ENCODE peak calls at places on chromosomes 7 and 10, in seven cellular contexts. C is Caco-2, A is PC-3, S is kidney epithelial cell, B is ovary, O is AG10803, Y is fibroblast of lung. X is an unnamed sample.

GRCh38 chr7:129610709-129611245 is 743 bp upstream of the NRF1 start:
- DNase-seq in Y (no peak), O (no peak), A (no peak), B (no peak), S (no peak), C (no peak), X (no peak)

GRCh38 chr10:34360984-34361383 is 454.1 kb downstream of the PARD3 start:
- DNase-seq in A (no peak), C (no peak), Y (no peak), S (no peak), B (no peak), O (no peak), X (no peak)

GRCh38 chr10:97647556-97647955 is 7.1 kb downstream of the PI4K2A start:
- DNase-seq in C (no peak), A (peak), O (peak), Y (peak), B (no peak), S (no peak), X (no peak)

GRCh38 chr7:20238754-20239324 is 21.7 kb upstream of the MACC1 start:
- DNase-seq in A (no peak), Y (peak), B (no peak), O (no peak), S (peak), C (no peak), X (no peak)

GRCh38 chr7:141355057-141355456 is 196.2 kb upstream of the AGK start:
- DNase-seq in Y (peak), O (peak), B (no peak), A (peak), C (no peak), S (no peak), X (peak)

GRCh38 chr10:103449208-103450144 is 2.7 kb downstream of the CALHM2 start:
- DNase-seq in B (peak), S (no peak), Y (no peak), C (no peak), O (no peak), A (no peak), X (no peak)

GRCh38 chr10:91700273-91700672 is 67.4 kb upstream of the PPP1R3C start:
- DNase-seq in C (no peak), B (no peak), O (peak), S (no peak), A (peak), Y (peak), X (no peak)

GRCh38 chr10:51176976-51177690 is 102.8 kb downstream of the PRKG1 start:
- DNase-seq in A (peak), S (no peak), Y (peak), C (no peak), O (peak), B (no peak), X (peak)

GRCh38 chr7:131649003-131649541 is 92.6 kb upstream of the PODXL start:
- DNase-seq in A (no peak), C (peak), S (no peak), B (no peak), O (peak), Y (no peak), X (no peak)

GRCh38 chr7:71237945-71238344 is 106.0 kb downstream of the GALNT17 start:
- DNase-seq in C (no peak), B (peak), Y (no peak), A (no peak), S (no peak), O (no peak), X (no peak)

GRCh38 chr7:1961776-1962276 is 270.9 kb downstream of the MAD1L1 start:
- DNase-seq in C (no peak), S (peak), O (peak), A (peak), B (no peak), Y (peak), X (peak)

GRCh38 chr7:55152490-55152889 is 133.7 kb downstream of the EGFR start:
- DNase-seq in Y (no peak), B (no peak), C (no peak), S (no peak), O (no peak), A (no peak), X (no peak)

GRCh38 chr10:51485668-51486067 is 213.7 kb downstream of the CSTF2T start:
- DNase-seq in A (no peak), O (no peak), Y (no peak), B (no peak), S (no peak), C (no peak), X (no peak)

GRCh38 chr10:96038476-96039387 is 4.7 kb upstream of the CCNJ start:
- DNase-seq in O (no peak), B (no peak), S (no peak), Y (no peak), A (no peak), C (no peak), X (no peak)

GRCh38 chr7:141702047-141702567 is at the start of gene DENND11:
- DNase-seq in B (peak), O (peak), A (peak), S (no peak), Y (peak), C (peak), X (no peak)

GRCh38 chr7:123271231-123271630 is 71.5 kb upstream of the SLC13A1 start:
- DNase-seq in C (no peak), S (peak), A (peak), Y (peak), O (no peak), B (no peak), X (no peak)

GRCh38 chr7:118264836-118265235 is 40.3 kb downstream of the ANKRD7 start:
- DNase-seq in A (no peak), S (no peak), C (no peak), Y (no peak), O (no peak), B (no peak), X (no peak)

GRCh38 chr7:152424348-152425108 is 11.3 kb downstream of the KMT2C start:
- DNase-seq in O (no peak), Y (peak), S (no peak), A (no peak), C (no peak), B (no peak), X (no peak)

GRCh38 chr7:100875356-100875751 is 451 bp downstream of the SRRT start:
- DNase-seq in C (peak), A (peak), S (no peak), Y (no peak), O (no peak), B (no peak), X (no peak)

GRCh38 chr7:157479326-157479725 is 142.5 kb downstream of the DNAJB6 start:
- DNase-seq in C (no peak), A (no peak), Y (no peak), O (no peak), S (no peak), B (no peak), X (no peak)

GRCh38 chr7:140609646-140610045 is 31.0 kb downstream of the DENND2A start:
- DNase-seq in O (peak), C (no peak), Y (peak), A (peak), B (no peak), S (no peak), X (peak)

GRCh38 chr7:120989571-120990220 is 1.2 kb downstream of the CPED1 start:
- DNase-seq in S (no peak), O (no peak), A (no peak), C (no peak), B (peak), Y (peak), X (no peak)

GRCh38 chr7:106824458-106824857 is 40.6 kb upstream of the PIK3CG start:
- DNase-seq in O (peak), B (no peak), C (no peak), S (no peak), Y (peak), A (peak), X (no peak)

GRCh38 chr7:38317457-38318037 is 44.1 kb upstream of the TARP start:
- DNase-seq in C (no peak), A (no peak), Y (no peak), S (no peak), O (no peak), B (no peak), X (no peak)

GRCh38 chr7:72161534-72161933 is 250.6 kb downstream of the CALN1 start:
- DNase-seq in B (no peak), Y (no peak), O (no peak), C (no peak), A (no peak), S (no peak), X (no peak)

GRCh38 chr7:16235743-16236142 is 185.6 kb downstream of the CRPPA start:
- DNase-seq in Y (no peak), O (no peak), C (no peak), S (no peak), A (no peak), B (no peak), X (no peak)

GRCh38 chr10:113084031-113084430 is 134.0 kb downstream of the TCF7L2 start:
- DNase-seq in A (no peak), S (no peak), Y (no peak), O (no peak), C (no peak), B (no peak), X (no peak)

GRCh38 chr10:113078282-113078907 is 128.3 kb downstream of the TCF7L2 start:
- DNase-seq in C (no peak), O (no peak), Y (no peak), B (no peak), S (no peak), A (no peak), X (no peak)

GRCh38 chr10:113076949-113077348 is 126.9 kb downstream of the TCF7L2 start:
- DNase-seq in Y (no peak), A (no peak), O (no peak), C (no peak), S (no peak), B (no peak), X (no peak)

GRCh38 chr10:113080621-113081229 is 130.7 kb downstream of the TCF7L2 start:
- DNase-seq in B (no peak), C (no peak), S (no peak), Y (no peak), O (no peak), A (no peak), X (no peak)

GRCh38 chr10:113080061-113080460 is 130.0 kb downstream of the TCF7L2 start:
- DNase-seq in B (no peak), C (no peak), S (no peak), O (peak), Y (no peak), A (no peak), X (no peak)
- H3K4me3 ChIP-seq in B (no peak), C (no peak), S (no peak), O (no peak), Y (no peak), A (no peak), X (no peak)

GRCh38 chr7:105396566-105396965 is 7.8 kb upstream of the SRPK2 start:
- DNase-seq in Y (no peak), B (no peak), O (no peak), C (no peak), A (no peak), S (no peak), X (no peak)

GRCh38 chr7:105402221-105403095 is 13.7 kb upstream of the SRPK2 start:
- DNase-seq in B (no peak), C (no peak), Y (peak), S (no peak), A (no peak), O (no peak), X (no peak)

GRCh38 chr7:105403128-105403527 is 14.4 kb upstream of the SRPK2 start:
- DNase-seq in A (no peak), Y (no peak), O (no peak), S (no peak), B (no peak), C (no peak), X (no peak)

DNA sequence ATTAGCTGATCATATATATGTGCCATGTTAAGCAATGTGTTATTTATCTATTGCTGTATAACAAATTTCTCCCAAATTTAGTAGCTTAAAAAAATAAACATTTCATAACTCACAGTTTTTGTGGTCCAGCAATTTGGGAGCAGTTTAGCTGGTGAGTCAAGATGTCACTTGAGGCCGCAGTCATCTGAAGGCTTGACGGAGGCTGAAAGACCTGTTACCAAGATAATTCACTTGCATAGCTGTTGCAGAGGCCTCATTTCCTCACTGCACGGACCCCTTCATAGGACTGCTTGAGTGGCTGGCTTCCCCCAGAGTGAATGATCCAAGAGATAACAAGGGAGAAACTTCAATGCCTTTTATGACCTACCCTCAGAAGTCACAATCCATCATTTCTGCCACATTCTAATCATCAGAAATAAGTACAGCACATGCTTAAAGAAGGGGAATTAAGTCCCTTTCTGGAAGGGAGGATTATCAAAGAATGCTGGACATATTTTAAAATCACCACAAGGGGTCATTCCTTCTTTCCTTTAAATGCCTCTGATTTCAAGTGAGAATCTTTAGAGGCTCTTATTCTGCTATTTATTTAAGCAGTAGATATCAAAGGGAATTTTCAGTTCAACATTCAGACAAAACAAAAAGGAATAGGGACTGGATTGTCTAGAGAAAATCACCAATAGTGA is 10.5 kb upstream of the SRPK2 start:
- DNase-seq in B (no peak), Y (peak), O (peak), S (no peak), A (peak), C (no peak), X (peak)
- TF ChIP-seq CTCF in B (no peak), Y (peak), O (peak), S (peak), A (peak), C (peak), X (no peak)

GRCh38 chr10:121313119-121313858 is 285.0 kb downstream of the FGFR2 start:
- DNase-seq in O (no peak), Y (no peak), C (peak), B (no peak), S (no peak), A (no peak), X (no peak)

GRCh38 chr10:121312582-121312981 is 285.7 kb downstream of the FGFR2 start:
- DNase-seq in C (no peak), B (no peak), O (no peak), A (no peak), Y (no peak), S (no peak), X (no peak)

GRCh38 chr10:121316432-121316831 is 281.8 kb downstream of the FGFR2 start:
- DNase-seq in S (no peak), Y (no peak), O (no peak), A (no peak), B (no peak), C (no peak), X (no peak)

GRCh38 chr10:121322046-121322445 is 276.2 kb downstream of the FGFR2 start:
- DNase-seq in B (no peak), C (no peak), Y (no peak), O (no peak), A (no peak), S (no peak), X (no peak)

DNA sequence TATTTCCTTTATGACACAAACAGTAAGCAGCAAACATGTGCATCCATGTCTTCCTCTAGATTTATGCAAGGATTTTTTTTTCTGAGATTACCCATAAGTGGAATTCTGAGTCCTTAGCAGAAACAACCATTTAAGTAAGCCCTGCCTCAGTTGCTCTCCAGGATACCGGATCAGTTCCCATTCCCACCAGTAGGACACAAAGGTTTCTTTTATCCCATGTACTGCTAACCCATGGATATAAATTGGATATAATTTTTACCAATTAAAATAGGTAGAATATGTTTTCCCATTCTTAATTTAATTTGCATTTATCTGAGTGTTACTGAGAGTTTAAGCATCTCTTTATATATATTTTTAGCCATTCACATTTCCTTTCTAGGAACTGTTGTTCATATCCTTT is 280.9 kb downstream of the FGFR2 start:
- DNase-seq in A (no peak), O (no peak), C (no peak), B (no peak), S (no peak), Y (no peak), X (no peak)
- H3K4me3 ChIP-seq in A (no peak), O (no peak), C (no peak), B (no peak), S (no peak), Y (no peak), X (no peak)

GRCh38 chr10:4250497-4250887 is 465.5 kb upstream of the KLF6 start:
- DNase-seq in O (no peak), A (no peak), C (no peak), S (no peak), Y (no peak), B (no peak), X (no peak)

GRCh38 chr10:4249841-4250496 is 465.0 kb upstream of the KLF6 start:
- DNase-seq in S (no peak), C (no peak), B (no peak), O (no peak), A (peak), Y (no peak), X (no peak)

GRCh38 chr10:4243651-4244050 is 458.6 kb upstream of the KLF6 start:
- DNase-seq in C (no peak), S (peak), Y (peak), B (no peak), A (peak), O (peak), X (peak)

GRCh38 chr10:4246881-4247358 is 461.9 kb upstream of the KLF6 start:
- DNase-seq in S (no peak), Y (peak), B (no peak), O (peak), C (no peak), A (peak), X (peak)

GRCh38 chr10:4247379-4247778 is 462.4 kb upstream of the KLF6 start:
- DNase-seq in S (no peak), Y (no peak), O (no peak), C (no peak), B (no peak), A (no peak), X (no peak)
- TF ChIP-seq CTCF in S (no peak), Y (no peak), O (no peak), C (no peak), B (no peak), A (no peak), X (no peak)

DNA sequence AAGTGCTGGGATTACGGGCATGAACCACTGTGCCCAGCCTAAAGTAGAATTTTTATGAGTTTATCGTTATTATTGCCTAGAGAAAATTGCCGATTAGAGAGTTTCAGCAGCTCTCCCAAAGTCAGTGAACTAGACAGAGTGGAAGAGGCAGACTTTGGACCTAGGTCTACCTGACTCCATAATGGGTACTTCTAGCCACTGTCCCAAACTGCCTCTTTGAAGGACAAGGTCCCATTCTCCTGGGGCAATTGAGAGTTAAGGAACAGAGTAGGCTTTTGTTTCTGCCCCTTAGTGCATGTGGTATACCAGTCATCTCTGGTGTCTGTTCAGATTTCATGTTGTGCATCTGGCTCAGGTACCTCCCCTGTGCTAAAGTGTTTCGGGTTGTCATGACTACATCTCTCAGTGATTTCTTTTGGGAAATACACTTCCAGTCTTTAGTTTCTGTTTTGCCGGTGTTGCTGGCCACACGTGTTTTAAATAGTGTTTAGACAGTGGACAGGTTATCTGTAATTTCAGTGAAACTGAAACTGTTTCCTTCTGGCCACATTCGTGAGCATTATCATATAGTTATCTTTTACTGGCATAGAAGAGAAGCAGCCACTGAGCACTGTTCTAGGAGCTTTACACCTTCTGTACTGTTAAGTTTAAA is 4.7 kb downstream of the TMEM236 start:
- DNase-seq in O (peak), A (no peak), S (no peak), B (no peak), C (peak), Y (no peak), X (no peak)
- H3K4me3 ChIP-seq in O (no peak), A (no peak), S (no peak), B (no peak), C (no peak), Y (no peak), X (no peak)

X was measured in astrocyte of the cerebellum.